ENCODE peak calls at places on chromosomes 4 and X, in eight cellular contexts. F is psoas muscle; H is lower lobe of right lung; I is NCI-H1092 treated with DMSO at 0.1 percent for 48 hours; M is pons; C is central memory CD4-positive, alpha-beta T cell; A is NCI-H2029 treated with DMSO at 0.1 percent for 48 hours; U is right atrium auricular region. P is an unnamed sample.

GRCh38 chrX:128634754-128635153 is 582.6 kb upstream of the ACTRT1 start:
- DNase-seq in F (no peak), H (no peak), I (no peak), M (peak), C (no peak), A (no peak), U (no peak), P (no peak)

GRCh38 chrX:84501798-84502628 is at the start of gene HDX:
- DNase-seq in F (peak), H (peak), I (peak), M (peak), C (peak), A (peak), U (peak), P (peak)

GRCh38 chr4:112589207-112589606 is 47.5 kb downstream of the ZGRF1 start:
- DNase-seq in F (no peak), H (no peak), I (no peak), M (no peak), C (no peak), A (no peak), U (no peak), P (no peak)

GRCh38 chrX:39972340-39972739 is 125.4 kb downstream of the BCOR start:
- DNase-seq in F (no peak), H (no peak), I (no peak), M (no peak), C (no peak), A (no peak), U (no peak), P (no peak)

GRCh38 chr4:142083264-142083663 is 446.9 kb downstream of the IL15 start:
- DNase-seq in F (no peak), H (no peak), I (no peak), M (no peak), C (no peak), A (no peak), U (no peak), P (no peak)

GRCh38 chr4:74682567-74683359 is 111.6 kb downstream of the BTC start:
- DNase-seq in F (no peak), H (no peak), I (no peak), M (no peak), C (no peak), A (no peak), U (no peak), P (no peak)

GRCh38 chrX:42577936-42578335 is 200.0 kb downstream of the PPP1R2C start:
- DNase-seq in F (no peak), H (no peak), I (no peak), M (no peak), C (no peak), A (peak), U (no peak), P (no peak)

GRCh38 chrX:40117715-40118285 is 20.0 kb upstream of the BCOR start:
- DNase-seq in F (no peak), H (no peak), I (no peak), M (no peak), C (no peak), A (no peak), U (no peak), P (no peak)

GRCh38 chr4:159141193-159141592 is 38.3 kb downstream of the RAPGEF2 start:
- DNase-seq in F (no peak), H (no peak), I (no peak), M (no peak), C (no peak), A (no peak), U (no peak), P (no peak)

P was measured in cerebellar cortex.